ENCODE peak calls at places on chromosomes 2 and 18, in five cellular contexts. C is activated CD4-positive, alpha-beta T cell treated with anti-CD3 and anti-CD28 coated beads, Interleukin-2, amount 50 U/mL, for 48 hours; Y is uterus; M is NCI-H1417; T is hippocampal formation. G is an unnamed sample.
A peak's percentile ranks its signal among the peaks of the same experiment; 100 is the strongest.

GRCh38 chr2:201858781-201859180 is 52.4 kb downstream of the CDK15 start:
- DNase-seq in T (no peak), C (peak; percentile 36), M (no peak), Y (peak; percentile 58), G (no peak)

GRCh38 chr2:17300141-17300540 is 218.1 kb downstream of the RAD51AP2 start:
- DNase-seq in M (no peak), Y (no peak), T (no peak), C (no peak), G (no peak)

GRCh38 chr2:221524158-221524557 is 47.9 kb downstream of the EPHA4 start:
- DNase-seq in C (no peak), T (no peak), M (no peak), Y (no peak), G (no peak)

GRCh38 chr2:88002359-88002707 is 14.0 kb downstream of the RNU2-63P start:
- DNase-seq in Y (no peak), T (no peak), M (no peak), C (no peak), G (no peak)

GRCh38 chr2:128310761-128311160 is 7.9 kb downstream of the HS6ST1 start:
- DNase-seq in C (no peak), T (no peak), M (no peak), Y (no peak), G (no peak)

GRCh38 chr2:140349695-140350094 is 1569.5 kb upstream of the NXPH2 start:
- DNase-seq in M (no peak), T (peak; percentile 2), Y (no peak), C (no peak), G (no peak)

GRCh38 chr2:23449413-23449812 is 64.4 kb downstream of the KLHL29 start:
- DNase-seq in T (no peak), C (no peak), Y (no peak), M (no peak), G (peak; percentile 18)

GRCh38 chr2:204110250-204111183 is 174.0 kb downstream of the ICOS start:
- DNase-seq in T (no peak), C (peak; percentile 79), M (no peak), Y (peak; percentile 18), G (no peak)

GRCh38 chr2:129437775-129438174 is 541.7 kb upstream of the RAB6C start:
- DNase-seq in Y (no peak), M (no peak), T (no peak), C (no peak), G (no peak)

GRCh38 chr18:45617284-45617683 is 2.0 kb downstream of the SLC14A2 start:
- DNase-seq in M (no peak), T (no peak), Y (peak; percentile 88), C (no peak), G (peak; percentile 89)

GRCh38 chr2:126643431-126643830 is 12.5 kb upstream of the GYPC start:
- DNase-seq in C (no peak), M (no peak), Y (no peak), T (no peak), G (no peak)

GRCh38 chr2:50719837-50720694 is 311.9 kb downstream of the NRXN1 start:
- DNase-seq in Y (no peak), M (no peak), C (no peak), T (no peak), G (no peak)

GRCh38 chr2:118169359-118170005 is 81.2 kb downstream of the INSIG2 start:
- DNase-seq in M (no peak), T (no peak), C (peak; percentile 35), Y (no peak), G (no peak)